ENCODE peak calls at places on chromosomes 11 and 22, in ten cellular contexts. Y is left lung, U is uterus, S is WERI-Rb-1, Z is left ventricle myocardium inferior, T is RWPE1, I is fibroblast of lung, C is stomach, H is mammary epithelial cell, B is psoas muscle. A is an unnamed sample.

GRCh38 chr11:108216988-108217387 is 5.5 kb downstream of the NPAT start:
- DNase-seq in Y (no peak), U (no peak), S (no peak), Z (no peak), T (no peak), I (no peak), C (no peak), H (no peak), B (no peak), A (no peak)

GRCh38 chr11:17519031-17519430 is 25.2 kb downstream of the USH1C start:
- DNase-seq in Y (no peak), U (no peak), S (peak), Z (no peak), T (no peak), I (no peak), C (no peak), H (no peak), B (no peak), A (no peak)

GRCh38 chr22:17918840-17919239 is 105.5 kb downstream of the MICAL3 start:
- DNase-seq in Y (no peak), U (no peak), S (no peak), Z (no peak), T (no peak), I (no peak), C (no peak), H (peak), B (no peak), A (no peak)

GRCh38 chr11:63445720-63446119 is 45.2 kb downstream of the PLAAT5 start:
- DNase-seq in Y (no peak), U (no peak), S (no peak), Z (no peak), T (peak), I (peak), C (no peak), H (peak), B (no peak), A (no peak)

GRCh38 chr11:102806296-102806695 is 8.3 kb upstream of the MMP1 start:
- DNase-seq in Y (no peak), U (no peak), S (no peak), Z (no peak), T (no peak), I (no peak), C (no peak), H (no peak), B (no peak), A (no peak)

GRCh38 chr11:63914896-63915681 is 1.9 kb downstream of the RCOR2 start:
- DNase-seq in Y (no peak), U (no peak), S (peak), Z (no peak), T (no peak), I (no peak), C (no peak), H (no peak), B (no peak), A (no peak)

GRCh38 chr11:68890490-68891231 is 13.0 kb downstream of the MRPL21 start:
- DNase-seq in Y (peak), U (peak), S (no peak), Z (peak), T (no peak), I (peak), C (peak), H (no peak), B (peak), A (peak)

GRCh38 chr11:87219266-87219665 is 181.5 kb downstream of the TMEM135 start:
- DNase-seq in Y (no peak), U (no peak), S (no peak), Z (no peak), T (no peak), I (peak), C (no peak), H (no peak), B (no peak), A (no peak)

GRCh38 chr22:19149047-19149883 is 827 bp downstream of the GSC2 start:
- DNase-seq in Y (peak), U (no peak), S (no peak), Z (no peak), T (no peak), I (no peak), C (no peak), H (peak), B (no peak), A (no peak)

GRCh38 chr11:1503708-1504104 is 17.1 kb upstream of the MOB2 start:
- DNase-seq in Y (peak), U (no peak), S (no peak), Z (peak), T (no peak), I (no peak), C (peak), H (no peak), B (peak), A (no peak)

GRCh38 chr11:1501421-1502167 is 15.0 kb upstream of the MOB2 start:
- DNase-seq in Y (peak), U (no peak), S (no peak), Z (peak), T (no peak), I (no peak), C (no peak), H (no peak), B (no peak), A (no peak)

GRCh38 chr11:1504164-1504563 is 17.6 kb upstream of the MOB2 start:
- DNase-seq in Y (peak), U (no peak), S (no peak), Z (peak), T (no peak), I (no peak), C (no peak), H (no peak), B (no peak), A (no peak)

GRCh38 chr11:1502168-1502955 is 15.8 kb upstream of the MOB2 start:
- DNase-seq in Y (peak), U (no peak), S (no peak), Z (peak), T (no peak), I (no peak), C (no peak), H (no peak), B (no peak), A (no peak)

DNA sequence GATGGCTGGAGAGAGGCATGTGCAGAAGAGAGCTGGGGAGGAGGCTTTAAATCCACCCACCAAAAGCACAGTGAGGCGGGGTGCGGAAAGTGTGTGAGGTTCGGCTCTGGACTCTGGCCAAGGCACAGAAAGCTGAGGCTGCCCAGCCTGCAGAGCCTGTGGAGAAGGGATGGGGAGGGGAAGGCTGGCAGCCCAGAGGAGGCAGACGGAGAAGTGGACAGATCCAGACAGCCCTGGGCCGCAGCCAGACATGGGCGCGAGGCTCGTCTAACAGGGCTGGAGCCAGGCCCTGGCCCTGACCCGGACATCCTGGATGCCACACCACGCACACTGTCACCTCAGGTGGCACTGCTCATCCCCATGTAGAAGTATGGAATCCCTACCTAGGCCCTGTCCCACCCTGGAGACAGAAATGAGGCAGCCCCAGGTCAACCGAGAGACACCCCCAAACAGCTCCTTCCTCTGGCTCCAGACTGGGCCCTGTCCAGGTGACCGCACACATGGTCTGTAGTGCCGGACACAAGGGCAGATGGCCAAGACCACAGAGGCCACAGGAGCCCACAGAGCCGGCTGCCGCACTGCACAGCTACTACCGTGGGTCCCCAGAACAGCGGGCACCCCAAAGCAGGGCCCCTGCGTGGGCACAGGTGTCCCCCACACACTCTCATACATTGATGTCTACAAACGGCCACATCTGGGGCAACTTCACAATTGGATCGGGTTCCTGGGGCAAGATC is 16.6 kb upstream of the MOB2 start:
- DNase-seq in Y (peak), U (peak), S (no peak), Z (peak), T (no peak), I (no peak), C (peak), H (no peak), B (no peak), A (no peak)
- H3K27ac ChIP-seq in Y (no peak), U (no peak), S (no peak), Z (peak), T (no peak), I (no peak), C (no peak), H (no peak), B (peak), A (no peak)

GRCh38 chr11:125215205-125215565 is 50.6 kb downstream of the PKNOX2 start:
- DNase-seq in Y (no peak), U (no peak), S (no peak), Z (no peak), T (no peak), I (no peak), C (no peak), H (no peak), B (no peak), A (no peak)
- H3K27ac ChIP-seq in Y (peak), U (peak), S (no peak), Z (peak), T (no peak), I (no peak), C (peak), H (no peak), B (peak), A (peak)

GRCh38 chr11:92268546-92268945 is 43.9 kb downstream of the FAT3 start:
- DNase-seq in Y (no peak), U (no peak), S (no peak), Z (no peak), T (no peak), I (no peak), C (no peak), H (no peak), B (no peak), A (no peak)
- H3K27ac ChIP-seq in Y (no peak), U (no peak), S (no peak), Z (no peak), T (no peak), I (no peak), C (no peak), H (no peak), B (no peak), A (no peak)

DNA sequence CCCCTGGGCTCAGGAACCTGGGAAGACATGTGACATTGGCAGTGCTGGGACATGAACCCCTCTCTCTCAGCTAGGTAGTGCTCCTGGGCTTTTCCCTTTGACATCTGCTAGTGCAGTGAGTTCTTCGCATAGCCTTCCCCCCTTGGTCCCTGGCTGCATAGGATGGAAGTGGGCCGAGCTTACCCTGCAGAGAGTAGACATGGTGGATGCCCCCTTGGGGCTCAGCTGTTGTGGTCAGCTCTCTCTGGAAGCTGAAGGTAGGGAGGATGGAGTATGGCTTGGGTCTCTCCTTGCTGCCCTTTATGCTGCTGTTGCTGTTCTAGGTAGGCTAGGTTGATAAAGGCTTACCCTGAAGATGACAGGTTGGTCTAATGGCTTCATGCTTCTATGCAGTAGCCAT is 92.1 kb downstream of the ZBTB16 start:
- DNase-seq in Y (no peak), U (no peak), S (no peak), Z (no peak), T (no peak), I (no peak), C (no peak), H (no peak), B (no peak), A (no peak)
- H3K27ac ChIP-seq in Y (no peak), U (peak), S (no peak), Z (peak), T (peak), I (no peak), C (peak), H (no peak), B (peak), A (no peak)

GRCh38 chr11:118042791-118043190 is 34.1 kb upstream of the TMPRSS4 start:
- DNase-seq in Y (no peak), U (no peak), S (no peak), Z (no peak), T (no peak), I (no peak), C (no peak), H (no peak), B (no peak), A (no peak)
- H3K27ac ChIP-seq in Y (no peak), U (no peak), S (no peak), Z (no peak), T (no peak), I (no peak), C (no peak), H (no peak), B (no peak), A (no peak)

DNA sequence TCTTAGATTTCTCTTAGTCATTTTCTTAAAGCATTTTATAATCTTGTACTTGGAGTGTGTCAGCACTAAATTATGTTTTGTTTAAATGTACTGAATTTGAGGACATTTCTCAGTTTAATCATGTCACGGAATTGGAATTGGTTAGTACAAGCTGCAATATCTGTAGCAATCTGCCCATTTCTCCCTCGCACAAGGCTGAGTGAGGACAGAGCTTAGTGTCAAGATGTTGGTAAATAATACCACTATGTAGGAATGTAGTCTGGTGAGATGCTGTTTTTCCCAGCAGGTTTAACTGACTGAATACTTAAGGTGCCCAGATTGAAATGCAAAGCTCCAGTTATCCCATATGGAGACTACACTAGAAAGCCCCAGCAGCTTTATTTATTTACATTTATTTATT is 30.6 kb downstream of the SREBF2 start:
- DNase-seq in Y (no peak), U (no peak), S (no peak), Z (no peak), T (no peak), I (peak), C (no peak), H (no peak), B (no peak), A (no peak)
- H3K27ac ChIP-seq in Y (no peak), U (no peak), S (no peak), Z (peak), T (no peak), I (no peak), C (peak), H (no peak), B (no peak), A (no peak)

GRCh38 chr22:22465094-22465602 is 43.4 kb downstream of the ZNF280B start:
- DNase-seq in Y (no peak), U (no peak), S (no peak), Z (no peak), T (no peak), I (no peak), C (no peak), H (no peak), B (no peak), A (no peak)

GRCh38 chr22:22465782-22466181 is 42.8 kb downstream of the ZNF280B start:
- DNase-seq in Y (no peak), U (no peak), S (no peak), Z (no peak), T (no peak), I (no peak), C (no peak), H (no peak), B (no peak), A (no peak)

GRCh38 chr22:22462813-22463567 is 45.6 kb downstream of the ZNF280B start:
- DNase-seq in Y (no peak), U (no peak), S (no peak), Z (no peak), T (no peak), I (no peak), C (no peak), H (no peak), B (no peak), A (no peak)

GRCh38 chr22:22463855-22464540 is 44.5 kb downstream of the ZNF280B start:
- DNase-seq in Y (no peak), U (no peak), S (peak), Z (no peak), T (peak), I (peak), C (peak), H (peak), B (no peak), A (peak)

DNA sequence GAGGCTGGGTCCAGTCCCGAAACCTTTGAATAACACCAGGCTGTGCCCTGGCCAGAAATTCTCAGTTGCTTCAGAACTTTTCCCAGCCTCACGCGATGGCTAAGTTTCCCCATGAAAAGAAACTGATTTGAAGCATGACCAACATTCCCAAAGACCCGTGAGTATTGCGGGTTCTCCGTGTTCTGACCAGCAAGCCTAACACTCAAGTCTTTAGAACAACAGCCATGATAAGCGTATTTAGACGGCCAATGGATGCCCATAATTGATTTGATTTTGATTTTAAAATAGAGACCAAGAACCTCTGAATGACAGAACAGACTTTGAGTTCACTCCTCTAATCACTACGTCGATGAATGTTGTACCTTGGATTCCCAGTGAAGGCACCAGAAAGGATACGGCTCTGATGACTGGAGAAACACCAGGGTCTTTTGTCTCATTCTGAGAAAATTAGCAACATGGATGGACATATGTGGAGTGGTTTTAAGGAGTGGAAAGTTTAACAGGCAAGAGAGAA is 43.9 kb downstream of the ZNF280B start:
- DNase-seq in Y (no peak), U (no peak), S (no peak), Z (no peak), T (no peak), I (no peak), C (no peak), H (no peak), B (no peak), A (no peak)
- H3K27ac ChIP-seq in Y (no peak), U (no peak), S (no peak), Z (no peak), T (no peak), I (no peak), C (no peak), H (no peak), B (no peak), A (no peak)

GRCh38 chr11:77609234-77609633 is 19.5 kb downstream of the AQP11 start:
- DNase-seq in Y (no peak), U (no peak), S (no peak), Z (no peak), T (no peak), I (no peak), C (no peak), H (no peak), B (no peak), A (no peak)
- H3K27ac ChIP-seq in Y (no peak), U (no peak), S (no peak), Z (no peak), T (no peak), I (no peak), C (no peak), H (no peak), B (no peak), A (no peak)

GRCh38 chr11:19398772-19399542 is 158.2 kb upstream of the E2F8 start:
- DNase-seq in Y (no peak), U (peak), S (no peak), Z (no peak), T (peak), I (peak), C (peak), H (no peak), B (peak), A (no peak)
- H3K27ac ChIP-seq in Y (no peak), U (no peak), S (no peak), Z (no peak), T (no peak), I (peak), C (peak), H (no peak), B (no peak), A (no peak)

DNA sequence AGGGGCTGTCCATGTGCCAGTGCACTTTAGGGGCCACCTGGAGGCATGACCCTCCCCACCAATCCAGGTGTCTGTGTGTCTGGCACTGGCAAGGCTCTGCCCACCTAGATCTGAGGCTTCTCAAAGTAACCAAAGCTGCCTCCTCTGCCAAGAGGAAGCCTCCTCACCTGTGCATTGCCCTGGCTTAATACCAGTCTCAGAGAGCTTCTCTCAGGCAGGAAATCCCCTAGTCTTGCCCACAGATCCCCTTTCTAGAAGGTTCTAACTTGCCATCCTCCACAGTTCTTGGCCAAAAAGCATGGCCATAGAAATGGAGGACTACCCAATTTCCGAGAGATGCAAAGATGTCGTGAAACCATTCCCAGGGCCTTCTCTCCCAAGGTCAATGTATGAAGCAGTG is 68.7 kb downstream of the PRDM11 start:
- DNase-seq in Y (no peak), U (no peak), S (no peak), Z (no peak), T (no peak), I (no peak), C (no peak), H (no peak), B (no peak), A (no peak)
- H3K27ac ChIP-seq in Y (peak), U (no peak), S (no peak), Z (peak), T (no peak), I (no peak), C (no peak), H (no peak), B (no peak), A (no peak)